ENCODE peak calls at places on chromosomes 2 and 18, in six cellular contexts. C is breast epithelium, L is choroid plexus epithelial cell, A is colonic mucosa, Y is lung, U is nephron progenitor cell. N is an unnamed sample.
A peak's percentile ranks its signal among the peaks of the same experiment; 100 is the strongest.

GRCh38 chr2:216548901-216549321 is 50.3 kb downstream of the RPL37A start:
- DNase-seq in C (no peak), L (peak; percentile 58), A (no peak), Y (no peak), U (no peak), N (no peak)

GRCh38 chr2:176392125-176392704 is 123.0 kb downstream of the MTX2 start:
- DNase-seq in C (no peak), L (peak; percentile 34), A (no peak), Y (no peak), U (no peak), N (no peak)

GRCh38 chr18:23992119-23992940 is 22.2 kb upstream of the TTC39C start:
- DNase-seq in C (peak; percentile 79), L (no peak), A (no peak), Y (peak; percentile 51), U (no peak), N (no peak)

GRCh38 chr2:16117021-16117700 is 176.8 kb downstream of the MYCN start:
- DNase-seq in C (no peak), L (no peak), A (no peak), Y (no peak), U (no peak), N (no peak)

GRCh38 chr2:37566517-37566961 is 104.9 kb downstream of the CDC42EP3 start:
- DNase-seq in C (no peak), L (peak; percentile 74), A (no peak), Y (no peak), U (no peak), N (no peak)

GRCh38 chr2:73156539-73157124 is 43.9 kb upstream of the RAB11FIP5 start:
- DNase-seq in C (no peak), L (peak; percentile 73), A (peak; percentile 45), Y (peak; percentile 39), U (peak; percentile 75), N (peak; percentile 53)

GRCh38 chr2:181648478-181649155 is 8.3 kb downstream of the CERKL start:
- DNase-seq in C (no peak), L (no peak), A (no peak), Y (no peak), U (no peak), N (no peak)

GRCh38 chr2:42881732-42882131 is 89.3 kb upstream of the HAAO start:
- DNase-seq in C (no peak), L (no peak), A (no peak), Y (no peak), U (no peak), N (peak; percentile 20)

GRCh38 chr18:2824865-2825264 is 21.9 kb upstream of the EMILIN2 start:
- DNase-seq in C (no peak), L (no peak), A (no peak), Y (peak; percentile 14), U (no peak), N (no peak)

GRCh38 chr2:143489135-143489534 is 359.9 kb downstream of the ARHGAP15 start:
- DNase-seq in C (no peak), L (peak; percentile 84), A (no peak), Y (no peak), U (no peak), N (no peak)

GRCh38 chr2:108583903-108584520 is 49.7 kb downstream of the LIMS1 start:
- DNase-seq in C (no peak), L (peak; percentile 94), A (peak; percentile 77), Y (peak; percentile 68), U (peak; percentile 48), N (peak; percentile 54)

GRCh38 chr2:127431408-127432023 is 13.3 kb downstream of the PROC start:
- DNase-seq in C (no peak), L (no peak), A (no peak), Y (peak; percentile 26), U (no peak), N (no peak)

GRCh38 chr18:14974576-14974975 is 226.6 kb downstream of the ANKRD30B start:
- DNase-seq in C (no peak), L (no peak), A (no peak), Y (peak; percentile 35), U (no peak), N (no peak)

GRCh38 chr2:111659361-111660281 is 224.4 kb downstream of the ANAPC1 start:
- DNase-seq in C (no peak), L (peak; percentile 93), A (peak; percentile 66), Y (peak; percentile 89), U (no peak), N (no peak)

GRCh38 chr2:109663721-109664120 is 49.6 kb downstream of the SOWAHC start:
- DNase-seq in C (no peak), L (peak; percentile 67), A (peak; percentile 33), Y (peak; percentile 36), U (no peak), N (no peak)

GRCh38 chr2:184554736-184555135 is 43.6 kb upstream of the ZNF804A start:
- DNase-seq in C (no peak), L (peak; percentile 5), A (no peak), Y (no peak), U (no peak), N (no peak)

GRCh38 chr2:152511981-152512380 is 177.0 kb downstream of the FMNL2 start:
- DNase-seq in C (no peak), L (no peak), A (no peak), Y (peak; percentile 30), U (no peak), N (no peak)

GRCh38 chr2:41829011-41829500 is 218.8 kb upstream of the PKDCC start:
- DNase-seq in C (no peak), L (no peak), A (no peak), Y (no peak), U (no peak), N (no peak)

GRCh38 chr2:109131777-109132176 is 2.8 kb downstream of the SH3RF3 start:
- DNase-seq in C (no peak), L (no peak), A (no peak), Y (no peak), U (no peak), N (no peak)

GRCh38 chr18:66124394-66124793 is 373.6 kb downstream of the CDH7 start:
- DNase-seq in C (no peak), L (no peak), A (no peak), Y (no peak), U (no peak), N (no peak)

GRCh38 chr2:168449419-168449818 is 6.7 kb upstream of the CERS6 start:
- DNase-seq in C (no peak), L (peak; percentile 89), A (no peak), Y (no peak), U (no peak), N (no peak)

GRCh38 chr2:144456680-144457079 is 63.2 kb downstream of the ZEB2 start:
- DNase-seq in C (no peak), L (peak; percentile 92), A (no peak), Y (no peak), U (no peak), N (no peak)

GRCh38 chr18:11981383-11981632 is at the start of gene IMPA2:
- DNase-seq in C (no peak), L (no peak), A (no peak), Y (no peak), U (no peak), N (no peak)

GRCh38 chr18:48525671-48526070 is 13.2 kb upstream of the CTIF start:
- DNase-seq in C (no peak), L (no peak), A (no peak), Y (no peak), U (no peak), N (no peak)

GRCh38 chr2:238875161-238875530 is 27.3 kb downstream of the TWIST2 start:
- DNase-seq in C (no peak), L (peak; percentile 75), A (no peak), Y (no peak), U (no peak), N (no peak)
- TF ChIP-seq CTCF in C (no peak), L (peak; percentile 72), A (no peak), Y (no peak), U (peak; percentile 16), N (no peak)

DNA sequence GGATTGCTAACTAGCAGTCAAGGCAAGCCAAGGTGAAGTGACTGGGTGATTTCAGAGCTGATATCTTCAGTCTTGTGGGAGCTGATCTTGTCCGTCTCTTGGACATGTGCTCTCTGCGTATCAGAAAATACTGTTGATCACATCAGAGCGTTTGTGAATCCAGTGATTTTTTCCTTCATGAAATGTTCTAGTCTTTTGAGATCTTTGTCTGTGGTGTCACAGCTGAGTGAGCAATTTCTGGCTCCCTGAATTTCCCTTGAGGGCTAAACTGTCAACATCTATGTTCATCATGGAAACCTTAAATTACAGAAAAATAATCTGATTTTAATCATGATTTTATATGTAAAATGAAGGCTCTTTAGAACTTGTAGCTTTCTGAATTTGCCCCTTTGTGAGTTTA is 432.0 kb downstream of the CCDC85A start:
- DNase-seq in C (no peak), L (no peak), A (no peak), Y (no peak), U (no peak), N (no peak)
- TF ChIP-seq CTCF in C (no peak), L (no peak), A (no peak), Y (no peak), U (no peak), N (no peak)

GRCh38 chr2:197975956-197976519 is 171.6 kb downstream of the PLCL1 start:
- DNase-seq in C (no peak), L (no peak), A (no peak), Y (no peak), U (no peak), N (no peak)
- TF ChIP-seq CTCF in C (no peak), L (no peak), A (no peak), Y (no peak), U (no peak), N (no peak)

GRCh38 chr2:157508676-157509075 is 64.8 kb upstream of the CYTIP start:
- DNase-seq in C (no peak), L (no peak), A (no peak), Y (no peak), U (no peak), N (no peak)

GRCh38 chr2:157504623-157505022 is 60.7 kb upstream of the CYTIP start:
- DNase-seq in C (no peak), L (no peak), A (peak; percentile 41), Y (no peak), U (no peak), N (no peak)

DNA sequence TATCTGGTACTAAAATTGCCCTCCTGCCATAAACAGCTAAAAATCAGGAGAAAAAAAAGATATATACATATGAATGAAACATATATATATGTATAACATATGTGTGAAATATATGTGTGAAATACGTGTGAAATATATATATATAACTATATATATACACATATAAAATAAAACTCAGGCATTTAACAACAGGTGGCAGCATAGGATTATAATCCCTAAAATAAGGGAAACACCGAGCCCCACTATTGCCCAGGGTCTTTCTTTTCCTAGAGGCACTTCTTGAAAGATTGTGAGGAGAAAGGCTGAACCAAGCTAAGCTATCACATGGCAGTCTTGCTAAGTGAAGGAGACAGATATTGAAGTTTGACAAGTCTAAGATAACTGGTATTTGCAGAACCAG is 65.9 kb upstream of the CYTIP start:
- DNase-seq in C (no peak), L (no peak), A (no peak), Y (no peak), U (no peak), N (no peak)
- TF ChIP-seq CTCF in C (no peak), L (no peak), A (no peak), Y (no peak), U (no peak), N (no peak)

N was measured in mesothelial cell of epicardium.